ENCODE peak calls at places on chromosomes 13 and 19, in nine cellular contexts. Y is uterus, X is IMR-90, O is thoracic aorta, A is aorta, N is tibial nerve, Q is astrocyte, S is H1, B is OCI-LY7. T is an unnamed sample. For H3K9me3, the result is how much of the 10 kb centered on the place peaks cover.

GRCh38 chr19:41409288-41409687 is 11.7 kb downstream of the BCKDHA start:
- DNase-seq in Y (no peak), Q (peak), S (no peak), X (peak), A (no peak), B (no peak), O (no peak), N (no peak), T (no peak)

GRCh38 chr19:48897181-48897580 is 1.4 kb downstream of the TULP2 start:
- DNase-seq in X (no peak), N (no peak), B (no peak), Y (no peak), A (no peak), S (no peak), O (no peak), Q (no peak), T (no peak)

GRCh38 chr13:21894091-21894490 is 223.2 kb downstream of the FGF9 start:
- DNase-seq in Q (no peak), O (no peak), N (no peak), B (no peak), A (no peak), Y (no peak), X (no peak), S (no peak), T (no peak)

GRCh38 chr19:53389591-53390377 is 5.2 kb upstream of the ZNF765 start:
- DNase-seq in N (no peak), B (no peak), S (peak), Q (no peak), O (no peak), Y (no peak), X (no peak), A (no peak), T (no peak)

GRCh38 chr13:100808330-100808729 is 133.7 kb upstream of the TMTC4 start:
- DNase-seq in Y (no peak), N (no peak), S (no peak), Q (no peak), X (no peak), A (no peak), O (no peak), B (no peak), T (no peak)

GRCh38 chr13:97192166-97192565 is 30.0 kb upstream of the MBNL2 start:
- DNase-seq in O (no peak), A (no peak), N (no peak), Q (no peak), S (no peak), Y (no peak), X (no peak), B (no peak), T (no peak)

GRCh38 chr13:92187378-92187989 is 789.1 kb downstream of the GPC5 start:
- DNase-seq in N (peak), X (peak), O (no peak), Y (no peak), S (no peak), A (no peak), B (peak), Q (peak), T (no peak)

GRCh38 chr13:75715598-75716523 is 79.7 kb downstream of the LMO7 start:
- DNase-seq in B (no peak), S (no peak), N (no peak), Y (no peak), Q (no peak), X (no peak), O (no peak), A (no peak), T (no peak)

GRCh38 chr13:73580868-73581267 is 522.1 kb downstream of the KLF5 start:
- DNase-seq in O (no peak), Q (no peak), X (no peak), S (no peak), B (no peak), A (no peak), Y (no peak), N (no peak), T (no peak)

GRCh38 chr13:99055286-99056073 is 77.6 kb upstream of the DOCK9 start:
- DNase-seq in S (no peak), A (no peak), X (no peak), O (no peak), B (no peak), N (no peak), Q (no peak), Y (no peak), T (no peak)

GRCh38 chr13:98445340-98446233 is 131.3 kb downstream of the STK24 start:
- DNase-seq in Y (peak), A (peak), N (peak), Q (peak), S (peak), X (peak), O (no peak), B (peak), T (peak)

GRCh38 chr13:51422484-51422883 is 30.4 kb downstream of the INTS6 start:
- DNase-seq in S (no peak), O (no peak), Q (no peak), B (no peak), Y (no peak), X (no peak), N (no peak), A (no peak), T (no peak)

GRCh38 chr13:106580551-106580950 is 12.6 kb upstream of the ARGLU1 start:
- DNase-seq in O (no peak), Y (no peak), X (no peak), N (no peak), B (no peak), Q (no peak), A (no peak), S (no peak), T (no peak)

GRCh38 chr13:106586764-106587163 is 18.8 kb upstream of the ARGLU1 start:
- DNase-seq in A (no peak), Y (no peak), O (no peak), S (no peak), N (no peak), Q (no peak), X (no peak), B (no peak), T (no peak)

GRCh38 chr13:106581268-106581667 is 13.3 kb upstream of the ARGLU1 start:
- DNase-seq in A (no peak), X (no peak), Q (no peak), S (no peak), N (no peak), Y (no peak), O (no peak), B (no peak), T (no peak)
- H3K9me3 ChIP-seq in A (under half), X (under half), Q (under half), S (under half), N (under half), Y (under half), O (under half), B (under half), T (under half)

DNA sequence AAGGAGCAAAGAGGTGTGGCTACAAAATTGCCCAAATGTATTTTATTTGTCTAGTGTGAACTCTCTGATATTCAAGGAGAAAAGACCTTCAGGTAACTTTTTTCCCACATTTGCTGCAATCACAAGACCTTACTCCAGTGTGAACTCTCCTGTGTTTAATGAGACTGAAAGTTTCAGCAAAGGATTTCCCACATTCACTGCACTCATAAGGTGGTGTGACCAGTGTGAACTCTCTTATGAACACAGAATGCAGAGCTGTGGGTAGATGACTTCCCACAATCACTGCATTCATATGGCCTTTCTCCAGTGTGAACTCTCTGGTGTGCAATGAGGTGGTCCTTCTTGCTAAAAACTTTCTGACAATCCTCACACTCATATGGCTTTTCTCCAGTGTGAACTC is 16.4 kb downstream of the ZNF814 start:
- DNase-seq in Q (no peak), N (no peak), X (no peak), Y (no peak), A (no peak), S (no peak), B (no peak), O (no peak), T (no peak)
- H3K9me3 ChIP-seq in Q (half or more), N (half or more), X (half or more), Y (half or more), A (under half), S (half or more), B (under half), O (half or more), T (under half)

GRCh38 chr19:47176071-47176626 is 45.5 kb downstream of the SAE1 start:
- DNase-seq in N (no peak), X (peak), A (no peak), Q (peak), S (no peak), Y (no peak), O (no peak), B (no peak), T (no peak)

GRCh38 chr19:47176627-47177090 is 46.0 kb downstream of the SAE1 start:
- DNase-seq in N (peak), A (no peak), Q (peak), X (peak), B (no peak), S (no peak), Y (no peak), O (no peak), T (peak)

GRCh38 chr19:47168065-47168464 is 37.4 kb downstream of the SAE1 start:
- DNase-seq in Q (no peak), A (no peak), O (no peak), X (no peak), Y (no peak), S (no peak), N (no peak), B (no peak), T (no peak)

GRCh38 chr19:47172666-47173455 is 42.2 kb downstream of the SAE1 start:
- DNase-seq in S (no peak), B (no peak), Y (no peak), O (no peak), Q (no peak), A (no peak), X (no peak), N (no peak), T (no peak)
- H3K9me3 ChIP-seq in S (under half), B (under half), Y (under half), O (under half), Q (under half), A (under half), X (under half), N (under half), T (under half)

GRCh38 chr13:81760316-81760715 is 1419.4 kb upstream of the SPRY2 start:
- DNase-seq in O (no peak), B (no peak), S (no peak), Q (no peak), A (no peak), X (no peak), N (no peak), Y (no peak), T (no peak)

GRCh38 chr13:81762449-81762848 is 1421.5 kb upstream of the SPRY2 start:
- DNase-seq in N (no peak), Y (no peak), B (no peak), O (no peak), X (no peak), S (no peak), A (no peak), Q (no peak), T (no peak)

GRCh38 chr13:81757348-81757950 is 1416.5 kb upstream of the SPRY2 start:
- DNase-seq in N (no peak), A (no peak), O (no peak), X (no peak), S (no peak), B (no peak), Q (no peak), Y (no peak), T (no peak)
- H3K9me3 ChIP-seq in N (under half), A (under half), O (under half), X (under half), S (under half), B (under half), Q (under half), Y (under half), T (under half)

GRCh38 chr19:51921949-51922348 is 5.3 kb upstream of the ZNF613 start:
- DNase-seq in Q (no peak), N (no peak), A (no peak), S (no peak), X (no peak), O (no peak), Y (no peak), B (peak), T (no peak)
- H3K9me3 ChIP-seq in Q (under half), N (half or more), A (under half), S (half or more), X (under half), O (under half), Y (under half), B (under half), T (under half)